ENCODE peak calls at places on chromosome 14, in ten cellular contexts. W, A, U, K, H, M, Q, V, X and Y are unnamed samples.

GRCh38 chr14:99229654-99230215 is 42.3 kb downstream of the BCL11B start:
- DNase-seq in H (no peak), U (no peak), X (peak), Q (no peak), K (no peak), W (no peak), M (no peak), V (peak), A (no peak), Y (no peak)

GRCh38 chr14:104436047-104436531 is 143.5 kb upstream of the C14orf180 start:
- DNase-seq in Q (peak), V (no peak), U (peak), H (peak), K (peak), M (peak), W (no peak), A (peak), X (peak), Y (no peak)

GRCh38 chr14:76876076-76876475 is 49.9 kb downstream of the LRRC74A start:
- DNase-seq in V (peak), A (peak), M (peak), H (peak), X (peak), Q (peak), W (peak), U (peak), K (no peak), Y (peak)

GRCh38 chr14:93976477-93977057 is at the start of gene ASB2:
- DNase-seq in K (no peak), H (peak), X (no peak), M (no peak), U (no peak), Q (peak), A (peak), W (peak), V (no peak), Y (no peak)

GRCh38 chr14:50791201-50791600 is 39.8 kb downstream of the NIN start:
- DNase-seq in V (no peak), Q (no peak), U (no peak), K (no peak), H (no peak), X (no peak), A (no peak), W (peak), M (no peak), Y (no peak)

GRCh38 chr14:102593841-102594170 is 1.4 kb downstream of the RCOR1 start:
- DNase-seq in X (no peak), V (no peak), M (no peak), U (no peak), K (no peak), A (no peak), Q (no peak), W (no peak), H (no peak), Y (no peak)

GRCh38 chr14:28975084-28975483 is 208.5 kb downstream of the FOXG1 start:
- DNase-seq in U (no peak), A (no peak), K (no peak), W (no peak), M (no peak), V (no peak), X (no peak), H (no peak), Q (no peak), Y (no peak)

GRCh38 chr14:65840786-65841185 is 428.3 kb downstream of the FUT8 start:
- DNase-seq in H (peak), W (no peak), A (no peak), U (no peak), V (no peak), M (peak), K (no peak), Q (no peak), X (no peak), Y (no peak)

GRCh38 chr14:77109656-77110055 is 11.6 kb downstream of the CIPC start:
- DNase-seq in X (no peak), V (no peak), U (no peak), Q (no peak), W (no peak), A (no peak), K (no peak), M (no peak), H (no peak), Y (no peak)

GRCh38 chr14:34554540-34555250 is 15.2 kb upstream of the EAPP start:
- DNase-seq in X (peak), A (no peak), W (no peak), V (peak), K (no peak), Q (peak), U (no peak), H (no peak), M (no peak), Y (peak)

GRCh38 chr14:87830443-87831096 is 162.4 kb downstream of the GALC start:
- DNase-seq in H (no peak), V (no peak), A (no peak), K (no peak), U (no peak), M (no peak), X (no peak), W (no peak), Q (no peak), Y (no peak)

GRCh38 chr14:98198385-98198784 is 1073.6 kb downstream of the BCL11B start:
- DNase-seq in M (no peak), A (peak), W (peak), H (no peak), U (no peak), K (no peak), V (peak), X (no peak), Q (no peak), Y (no peak)

GRCh38 chr14:102229071-102229738 is 75.8 kb downstream of the MOK start:
- DNase-seq in K (no peak), H (no peak), A (no peak), V (no peak), Q (no peak), W (no peak), X (no peak), U (no peak), M (no peak), Y (no peak)

GRCh38 chr14:63186453-63186852 is 17.8 kb upstream of the RHOJ start:
- DNase-seq in A (no peak), M (peak), V (no peak), W (no peak), H (peak), X (no peak), K (no peak), U (no peak), Q (no peak), Y (no peak)

GRCh38 chr14:88228519-88229236 is 94.4 kb downstream of the KCNK10 start:
- DNase-seq in Q (no peak), K (no peak), U (no peak), A (no peak), M (no peak), H (no peak), W (no peak), V (no peak), X (no peak), Y (no peak)

GRCh38 chr14:97888331-97888730 is 1091.1 kb downstream of the VRK1 start:
- DNase-seq in Q (no peak), K (no peak), U (no peak), M (no peak), X (no peak), W (no peak), V (no peak), A (no peak), H (no peak), Y (no peak)

GRCh38 chr14:94016446-94016976 is 9.6 kb upstream of the OTUB2 start:
- DNase-seq in U (no peak), H (no peak), V (no peak), K (no peak), M (no peak), Q (no peak), W (no peak), X (peak), A (no peak), Y (no peak)

GRCh38 chr14:41349289-41349910 is 257.3 kb upstream of the LRFN5 start:
- DNase-seq in A (no peak), H (no peak), W (no peak), Q (no peak), K (no peak), V (no peak), X (no peak), M (no peak), U (no peak), Y (no peak)

GRCh38 chr14:41343857-41344256 is 262.8 kb upstream of the LRFN5 start:
- DNase-seq in W (no peak), V (no peak), U (no peak), Q (no peak), A (no peak), H (no peak), K (no peak), X (no peak), M (no peak), Y (no peak)
- H3K4me3 ChIP-seq in W (no peak), V (no peak), U (no peak), Q (no peak), A (no peak), H (no peak), K (no peak), X (no peak), M (no peak), Y (no peak)

DNA sequence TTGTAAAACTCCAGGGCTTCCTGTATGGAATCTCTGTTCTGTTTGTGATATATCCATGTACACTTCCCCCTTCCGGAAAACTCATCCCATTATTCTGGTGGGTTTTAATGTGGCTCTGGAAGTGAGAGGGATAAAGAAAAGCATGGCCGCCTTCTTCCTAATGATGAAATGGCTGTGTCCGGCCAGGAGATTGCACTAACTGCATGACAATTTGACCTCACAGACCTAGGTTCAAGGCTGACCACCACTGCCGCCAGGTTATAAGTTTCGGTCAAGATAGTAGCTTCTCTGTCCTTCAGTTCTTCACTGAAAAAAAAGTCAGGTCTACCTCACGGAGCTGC is 41.0 kb upstream of the NPAS3 start:
- DNase-seq in Q (no peak), K (no peak), V (no peak), X (no peak), H (no peak), W (no peak), A (no peak), M (no peak), U (no peak), Y (no peak)
- H3K4me3 ChIP-seq in Q (peak), K (peak), V (no peak), X (peak), H (no peak), W (no peak), A (peak), M (peak), U (peak), Y (peak)

DNA sequence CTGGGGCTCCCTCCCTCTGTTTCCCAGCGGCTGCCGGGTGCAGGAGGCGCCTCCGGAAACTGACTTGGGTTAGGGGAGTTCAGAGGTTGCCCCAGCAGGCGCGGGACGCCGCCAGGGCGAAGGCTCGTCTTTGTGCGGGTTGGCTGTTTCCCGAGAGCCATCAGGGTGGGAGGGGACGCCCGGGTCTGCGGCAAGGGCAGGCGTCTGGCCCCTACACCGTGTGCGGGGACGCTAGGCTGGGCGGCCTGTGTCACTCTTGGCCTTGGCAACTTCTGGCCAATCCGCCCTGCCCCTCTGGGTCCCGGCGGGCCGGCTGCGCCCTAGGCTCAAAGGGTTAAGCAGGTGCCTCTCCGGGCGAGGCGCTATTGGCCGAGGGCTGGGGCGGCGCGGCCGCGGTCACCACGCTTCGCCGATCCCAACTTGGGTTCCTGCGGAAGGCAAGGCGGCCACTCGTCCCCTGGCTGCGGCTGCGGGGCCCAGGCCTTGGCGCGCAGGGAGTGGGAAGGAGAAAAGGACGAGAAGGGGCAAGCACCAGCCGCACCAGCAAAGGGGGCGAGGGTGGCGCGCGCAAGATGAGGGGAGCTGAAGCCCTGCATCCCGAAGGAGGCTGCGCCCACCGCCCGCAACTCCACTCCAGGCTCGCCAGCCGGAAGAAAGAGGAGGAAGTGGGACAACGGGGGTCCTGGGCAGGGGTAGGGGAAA is 5.6 kb upstream of the NPAS3 start:
- DNase-seq in H (no peak), A (no peak), U (peak), Q (peak), K (no peak), V (no peak), W (no peak), M (no peak), X (peak), Y (no peak)
- H3K4me3 ChIP-seq in H (peak), A (peak), U (peak), Q (peak), K (peak), V (no peak), W (no peak), M (peak), X (peak), Y (peak)

GRCh38 chr14:70357557-70357956 is 1.9 kb downstream of the COX16 start:
- DNase-seq in V (no peak), Q (no peak), H (no peak), W (no peak), U (no peak), M (no peak), X (no peak), K (no peak), A (no peak), Y (no peak)
- H3K4me3 ChIP-seq in V (no peak), Q (no peak), H (no peak), W (no peak), U (no peak), M (no peak), X (no peak), K (peak), A (no peak), Y (no peak)

GRCh38 chr14:54108481-54109471 is 152.2 kb upstream of the BMP4 start:
- DNase-seq in U (no peak), W (peak), X (no peak), Q (no peak), V (no peak), K (no peak), A (no peak), M (peak), H (peak), Y (peak)
- H3K4me3 ChIP-seq in U (no peak), W (no peak), X (no peak), Q (no peak), V (no peak), K (no peak), A (no peak), M (no peak), H (no peak), Y (no peak)